ENCODE peak calls at places on chromosomes 11 and 22, in nine cellular contexts. R is NCI-H510A treated with DMSO at 0.1 percent for 48 hours; N is KG1; C is GM23248; A is NCI-H2107; M is hepatocyte; F is heart right ventricle; X is stimulated activated CD8-positive, alpha-beta memory T cell treated with anti-CD3 and anti-CD28 coated beads, Interleukin-15, amount 100 ng/mL, for 1 hour; T is HTR-8/SVneo. E is an unnamed sample.

GRCh38 chr11:34270711-34271110 is 87.1 kb downstream of the ABTB2 start:
- DNase-seq in R (no peak), N (no peak), C (no peak), A (no peak), M (no peak), F (no peak), X (no peak), T (no peak), E (no peak)

GRCh38 chr11:17736921-17737817 is 2.6 kb downstream of the KCNC1 start:
- DNase-seq in R (no peak), N (no peak), C (no peak), A (no peak), M (no peak), F (no peak), X (no peak), T (no peak), E (no peak)

GRCh38 chr11:64918056-64918455 is 1.0 kb upstream of the ATG2A start:
- DNase-seq in R (no peak), N (peak; percentile 37), C (peak; percentile 89), A (no peak), M (peak; percentile 67), F (no peak), X (no peak), T (no peak), E (no peak)

GRCh38 chr11:118606157-118606843 is 1.1 kb upstream of the PHLDB1 start:
- DNase-seq in R (no peak), N (no peak), C (no peak), A (no peak), M (no peak), F (peak; percentile 46), X (no peak), T (no peak), E (no peak)

GRCh38 chr22:48896766-48897637 is 930.7 kb downstream of the BRD1 start:
- DNase-seq in R (no peak), N (no peak), C (no peak), A (no peak), M (no peak), F (no peak), X (no peak), T (no peak), E (no peak)

GRCh38 chr22:46233231-46233630 is 16.9 kb downstream of the CDPF1 start:
- DNase-seq in R (no peak), N (no peak), C (peak; percentile 16), A (no peak), M (no peak), F (peak; percentile 66), X (no peak), T (no peak), E (no peak)

GRCh38 chr11:29208117-29208516 is 808.7 kb downstream of the KCNA4 start:
- DNase-seq in R (no peak), N (no peak), C (no peak), A (no peak), M (no peak), F (no peak), X (no peak), T (no peak), E (no peak)

GRCh38 chr11:34558673-34559072 is 45.1 kb upstream of the ELF5 start:
- DNase-seq in R (no peak), N (no peak), C (peak; percentile 4), A (no peak), M (no peak), F (no peak), X (no peak), T (no peak), E (no peak)

GRCh38 chr11:133889893-133890292 is 44.6 kb upstream of the SPATA19 start:
- DNase-seq in R (no peak), N (no peak), C (no peak), A (no peak), M (no peak), F (no peak), X (no peak), T (no peak), E (no peak)

GRCh38 chr22:20995329-20996030 is 6.4 kb downstream of the THAP7 start:
- DNase-seq in R (no peak), N (no peak), C (no peak), A (no peak), M (no peak), F (no peak), X (no peak), T (no peak), E (no peak)

GRCh38 chr22:36344106-36344827 is 43.5 kb downstream of the MYH9 start:
- DNase-seq in R (no peak), N (no peak), C (no peak), A (no peak), M (no peak), F (no peak), X (no peak), T (no peak), E (peak; percentile 24)

GRCh38 chr11:6572215-6572614 is 31.2 kb downstream of the RRP8 start:
- DNase-seq in R (no peak), N (no peak), C (peak; percentile 86), A (no peak), M (no peak), F (no peak), X (no peak), T (no peak), E (no peak)

GRCh38 chr22:23698094-23698493 is 7.3 kb downstream of the RGL4 start:
- DNase-seq in R (no peak), N (no peak), C (no peak), A (no peak), M (no peak), F (no peak), X (no peak), T (no peak), E (no peak)

GRCh38 chr22:29831186-29831921 is 6.7 kb downstream of the ASCC2 start:
- DNase-seq in R (no peak), N (no peak), C (no peak), A (no peak), M (no peak), F (no peak), X (no peak), T (no peak), E (no peak)

GRCh38 chr11:66743271-66743968 is 14.4 kb upstream of the SPTBN2 start:
- DNase-seq in R (no peak), N (no peak), C (no peak), A (no peak), M (no peak), F (no peak), X (no peak), T (no peak), E (no peak)

GRCh38 chr22:39746600-39747262 is 146.8 kb downstream of the ENTHD1 start:
- DNase-seq in R (no peak), N (no peak), C (no peak), A (no peak), M (no peak), F (no peak), X (no peak), T (no peak), E (no peak)

E was measured in NCI-H146.